ENCODE peak calls at places on chromosomes 4 and X, in ten cellular contexts. One of them, this sample, is unnamed.

GRCh38 chr4:184250795-184251679 is 33.4 kb upstream of the ENPP6 start:
- DNase-seq in body of pancreas: no peak
- DNase-seq in sigmoid colon: no peak
- DNase-seq in transverse colon: no peak
- DNase-seq in testis: no peak
- DNase-seq in uterus: no peak
- DNase-seq in adrenal gland: no peak
- DNase-seq in gastrocnemius medialis: no peak
- DNase-seq in IMR-90: peak; percentile 60
- DNase-seq in HepG2: peak; percentile 71
- DNase-seq in this sample: no peak

GRCh38 chr4:124943145-124943889 is 230.8 kb upstream of the ANKRD50 start:
- DNase-seq in body of pancreas: no peak
- DNase-seq in sigmoid colon: no peak
- DNase-seq in transverse colon: no peak
- DNase-seq in testis: no peak
- DNase-seq in uterus: no peak
- DNase-seq in adrenal gland: no peak
- DNase-seq in gastrocnemius medialis: no peak
- DNase-seq in IMR-90: no peak
- DNase-seq in HepG2: no peak
- DNase-seq in this sample: no peak

GRCh38 chr4:24105183-24106039 is 215.6 kb upstream of the PPARGC1A start:
- DNase-seq in body of pancreas: no peak
- DNase-seq in sigmoid colon: no peak
- DNase-seq in transverse colon: no peak
- DNase-seq in testis: no peak
- DNase-seq in uterus: no peak
- DNase-seq in adrenal gland: no peak
- DNase-seq in gastrocnemius medialis: peak; percentile 20
- DNase-seq in IMR-90: peak; percentile 99
- DNase-seq in HepG2: no peak
- DNase-seq in this sample: no peak

GRCh38 chrX:1649623-1650022 is 34.8 kb downstream of the ASMT start:
- DNase-seq in body of pancreas: no peak
- DNase-seq in sigmoid colon: no peak
- DNase-seq in transverse colon: no peak
- DNase-seq in testis: no peak
- DNase-seq in uterus: no peak
- DNase-seq in adrenal gland: no peak
- DNase-seq in gastrocnemius medialis: no peak
- DNase-seq in IMR-90: no peak
- DNase-seq in HepG2: no peak
- DNase-seq in this sample: no peak

GRCh38 chr4:31918891-31919290 is 1198.7 kb downstream of the PCDH7 start:
- DNase-seq in body of pancreas: no peak
- DNase-seq in sigmoid colon: no peak
- DNase-seq in transverse colon: no peak
- DNase-seq in testis: no peak
- DNase-seq in uterus: no peak
- DNase-seq in adrenal gland: no peak
- DNase-seq in gastrocnemius medialis: no peak
- DNase-seq in IMR-90: no peak
- DNase-seq in HepG2: no peak
- DNase-seq in this sample: no peak

GRCh38 chr4:123077330-123077729 is 154.9 kb upstream of the NUDT6 start:
- DNase-seq in body of pancreas: no peak
- DNase-seq in sigmoid colon: no peak
- DNase-seq in transverse colon: no peak
- DNase-seq in testis: no peak
- DNase-seq in uterus: no peak
- DNase-seq in adrenal gland: no peak
- DNase-seq in gastrocnemius medialis: no peak
- DNase-seq in IMR-90: no peak
- DNase-seq in HepG2: peak; percentile 4
- DNase-seq in this sample: no peak

GRCh38 chrX:19855700-19856381 is 31.6 kb downstream of the SH3KBP1 start:
- DNase-seq in body of pancreas: no peak
- DNase-seq in sigmoid colon: no peak
- DNase-seq in transverse colon: no peak
- DNase-seq in testis: no peak
- DNase-seq in uterus: no peak
- DNase-seq in adrenal gland: no peak
- DNase-seq in gastrocnemius medialis: no peak
- DNase-seq in IMR-90: no peak
- DNase-seq in HepG2: no peak
- DNase-seq in this sample: no peak

GRCh38 chrX:114800719-114801118 is 216.7 kb downstream of the IL13RA2 start:
- DNase-seq in body of pancreas: no peak
- DNase-seq in sigmoid colon: no peak
- DNase-seq in transverse colon: no peak
- DNase-seq in testis: no peak
- DNase-seq in uterus: no peak
- DNase-seq in adrenal gland: no peak
- DNase-seq in gastrocnemius medialis: no peak
- DNase-seq in IMR-90: peak; percentile 12
- DNase-seq in HepG2: peak; percentile 15
- DNase-seq in this sample: no peak

GRCh38 chrX:44735498-44735897 is 108.3 kb upstream of the DUSP21 start:
- DNase-seq in body of pancreas: no peak
- DNase-seq in sigmoid colon: no peak
- DNase-seq in transverse colon: no peak
- DNase-seq in testis: no peak
- DNase-seq in uterus: no peak
- DNase-seq in adrenal gland: no peak
- DNase-seq in gastrocnemius medialis: no peak
- DNase-seq in IMR-90: no peak
- DNase-seq in HepG2: no peak
- DNase-seq in this sample: no peak

GRCh38 chrX:153800177-153800722 is 5.8 kb downstream of the SSR4 start:
- DNase-seq in body of pancreas: no peak
- DNase-seq in sigmoid colon: no peak
- DNase-seq in transverse colon: no peak
- DNase-seq in testis: no peak
- DNase-seq in uterus: no peak
- DNase-seq in adrenal gland: no peak
- DNase-seq in gastrocnemius medialis: no peak
- DNase-seq in IMR-90: no peak
- DNase-seq in HepG2: no peak
- DNase-seq in this sample: no peak
- TF ChIP-seq POLR2A in body of pancreas: no peak
- TF ChIP-seq POLR2A in sigmoid colon: no peak
- TF ChIP-seq POLR2A in transverse colon: no peak
- TF ChIP-seq POLR2A in testis: no peak
- TF ChIP-seq POLR2A in uterus: no peak
- TF ChIP-seq POLR2A in adrenal gland: no peak
- TF ChIP-seq POLR2A in gastrocnemius medialis: no peak
- TF ChIP-seq POLR2A in IMR-90: no peak
- TF ChIP-seq POLR2A in HepG2: no peak
- TF ChIP-seq POLR2A in this sample: no peak

GRCh38 chr4:139304920-139305319 is 2.6 kb upstream of the NDUFC1 start:
- DNase-seq in body of pancreas: no peak
- DNase-seq in sigmoid colon: no peak
- DNase-seq in transverse colon: no peak
- DNase-seq in testis: no peak
- DNase-seq in uterus: no peak
- DNase-seq in adrenal gland: no peak
- DNase-seq in gastrocnemius medialis: no peak
- DNase-seq in IMR-90: no peak
- DNase-seq in HepG2: no peak
- DNase-seq in this sample: no peak

GRCh38 chr4:139301143-139301820 is at the start of gene NAA15:
- DNase-seq in body of pancreas: peak; percentile 98
- DNase-seq in sigmoid colon: peak; percentile 99
- DNase-seq in transverse colon: peak; percentile 98
- DNase-seq in testis: peak; percentile 98
- DNase-seq in uterus: peak; percentile 97
- DNase-seq in adrenal gland: peak; percentile 98
- DNase-seq in gastrocnemius medialis: peak; percentile 96
- DNase-seq in IMR-90: peak; percentile 97
- DNase-seq in HepG2: peak; percentile 96
- DNase-seq in this sample: peak; percentile 98

GRCh38 chr4:139300431-139301142 is 718 bp upstream of the NAA15 start:
- DNase-seq in body of pancreas: peak; percentile 38
- DNase-seq in sigmoid colon: no peak
- DNase-seq in transverse colon: peak; percentile 38
- DNase-seq in testis: no peak
- DNase-seq in uterus: no peak
- DNase-seq in adrenal gland: no peak
- DNase-seq in gastrocnemius medialis: peak; percentile 11
- DNase-seq in IMR-90: peak; percentile 72
- DNase-seq in HepG2: no peak
- DNase-seq in this sample: no peak

GRCh38 chr4:139299536-139299935 is 1.8 kb upstream of the NAA15 start:
- DNase-seq in body of pancreas: no peak
- DNase-seq in sigmoid colon: no peak
- DNase-seq in transverse colon: no peak
- DNase-seq in testis: no peak
- DNase-seq in uterus: no peak
- DNase-seq in adrenal gland: no peak
- DNase-seq in gastrocnemius medialis: no peak
- DNase-seq in IMR-90: peak; percentile 47
- DNase-seq in HepG2: no peak
- DNase-seq in this sample: no peak

GRCh38 chr4:139301821-139302611 is at the start of gene NDUFC1:
- DNase-seq in body of pancreas: peak; percentile 48
- DNase-seq in sigmoid colon: peak; percentile 77
- DNase-seq in transverse colon: peak; percentile 65
- DNase-seq in testis: peak; percentile 79
- DNase-seq in uterus: peak; percentile 50
- DNase-seq in adrenal gland: peak; percentile 56
- DNase-seq in gastrocnemius medialis: peak; percentile 18
- DNase-seq in IMR-90: peak; percentile 35
- DNase-seq in HepG2: peak; percentile 52
- DNase-seq in this sample: peak; percentile 50
- TF ChIP-seq POLR2A in body of pancreas: peak; percentile 59
- TF ChIP-seq POLR2A in sigmoid colon: no peak
- TF ChIP-seq POLR2A in transverse colon: peak; percentile 53
- TF ChIP-seq POLR2A in testis: no peak
- TF ChIP-seq POLR2A in uterus: no peak
- TF ChIP-seq POLR2A in adrenal gland: no peak
- TF ChIP-seq POLR2A in gastrocnemius medialis: no peak
- TF ChIP-seq POLR2A in IMR-90: peak; percentile 19
- TF ChIP-seq POLR2A in HepG2: peak; percentile 50
- TF ChIP-seq POLR2A in this sample: peak; percentile 34

GRCh38 chrX:130110379-130111219 is at the start of gene ELF4:
- DNase-seq in body of pancreas: peak; percentile 60
- DNase-seq in sigmoid colon: peak; percentile 70
- DNase-seq in transverse colon: peak; percentile 65
- DNase-seq in testis: no peak
- DNase-seq in uterus: peak; percentile 56
- DNase-seq in adrenal gland: no peak
- DNase-seq in gastrocnemius medialis: no peak
- DNase-seq in IMR-90: peak; percentile 37
- DNase-seq in HepG2: no peak
- DNase-seq in this sample: peak; percentile 43
- TF ChIP-seq POLR2A in body of pancreas: peak; percentile 29
- TF ChIP-seq POLR2A in sigmoid colon: no peak
- TF ChIP-seq POLR2A in transverse colon: peak; percentile 36
- TF ChIP-seq POLR2A in testis: no peak
- TF ChIP-seq POLR2A in uterus: no peak
- TF ChIP-seq POLR2A in adrenal gland: no peak
- TF ChIP-seq POLR2A in gastrocnemius medialis: peak; percentile 11
- TF ChIP-seq POLR2A in IMR-90: no peak
- TF ChIP-seq POLR2A in HepG2: no peak
- TF ChIP-seq POLR2A in this sample: no peak

DNA sequence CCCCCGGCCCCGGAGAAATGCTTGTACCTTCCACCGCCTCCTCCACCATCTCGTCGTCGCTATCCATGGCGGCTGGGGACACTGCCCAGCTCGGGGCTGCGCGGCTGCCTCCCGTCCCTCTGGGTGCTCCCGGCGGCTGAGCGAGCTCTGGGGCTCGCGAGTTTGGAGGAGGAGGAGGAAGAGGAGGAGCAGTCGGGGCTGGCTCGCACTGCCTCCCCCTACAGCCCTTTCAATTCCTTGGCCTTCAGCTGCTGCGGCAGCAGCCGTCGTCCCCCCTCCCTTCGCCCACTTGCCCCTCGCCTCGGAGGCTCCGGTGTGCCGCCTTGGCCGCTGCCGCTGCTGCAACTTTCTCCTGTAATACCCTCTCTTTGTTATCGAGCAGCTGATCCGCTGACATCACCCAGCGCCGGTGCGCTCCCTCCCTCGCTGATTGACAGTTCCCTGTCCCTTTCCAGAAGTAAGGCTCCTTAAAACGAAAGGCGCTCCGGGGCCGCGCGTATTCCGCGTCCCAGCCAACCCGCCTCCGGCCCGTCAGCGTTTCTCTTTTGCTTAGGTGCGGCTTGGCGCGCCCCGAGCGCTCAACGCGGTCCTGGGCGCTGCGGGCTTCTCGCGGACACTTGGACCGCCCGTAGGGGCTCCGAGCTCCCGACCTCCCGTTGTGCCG is at the start of gene SETD7:
- DNase-seq in body of pancreas: peak; percentile 82
- DNase-seq in sigmoid colon: peak; percentile 90
- DNase-seq in transverse colon: peak; percentile 79
- DNase-seq in testis: peak; percentile 84
- DNase-seq in uterus: peak; percentile 77
- DNase-seq in adrenal gland: peak; percentile 79
- DNase-seq in gastrocnemius medialis: peak; percentile 76
- DNase-seq in IMR-90: peak; percentile 76
- DNase-seq in HepG2: no peak
- DNase-seq in this sample: peak; percentile 77
- TF ChIP-seq POLR2A in body of pancreas: peak; percentile 92
- TF ChIP-seq POLR2A in sigmoid colon: peak; percentile 80
- TF ChIP-seq POLR2A in transverse colon: peak; percentile 71
- TF ChIP-seq POLR2A in testis: no peak
- TF ChIP-seq POLR2A in uterus: peak; percentile 62
- TF ChIP-seq POLR2A in adrenal gland: peak; percentile 65
- TF ChIP-seq POLR2A in gastrocnemius medialis: peak; percentile 89
- TF ChIP-seq POLR2A in IMR-90: peak; percentile 61
- TF ChIP-seq POLR2A in HepG2: no peak
- TF ChIP-seq POLR2A in this sample: peak; percentile 82

DNA sequence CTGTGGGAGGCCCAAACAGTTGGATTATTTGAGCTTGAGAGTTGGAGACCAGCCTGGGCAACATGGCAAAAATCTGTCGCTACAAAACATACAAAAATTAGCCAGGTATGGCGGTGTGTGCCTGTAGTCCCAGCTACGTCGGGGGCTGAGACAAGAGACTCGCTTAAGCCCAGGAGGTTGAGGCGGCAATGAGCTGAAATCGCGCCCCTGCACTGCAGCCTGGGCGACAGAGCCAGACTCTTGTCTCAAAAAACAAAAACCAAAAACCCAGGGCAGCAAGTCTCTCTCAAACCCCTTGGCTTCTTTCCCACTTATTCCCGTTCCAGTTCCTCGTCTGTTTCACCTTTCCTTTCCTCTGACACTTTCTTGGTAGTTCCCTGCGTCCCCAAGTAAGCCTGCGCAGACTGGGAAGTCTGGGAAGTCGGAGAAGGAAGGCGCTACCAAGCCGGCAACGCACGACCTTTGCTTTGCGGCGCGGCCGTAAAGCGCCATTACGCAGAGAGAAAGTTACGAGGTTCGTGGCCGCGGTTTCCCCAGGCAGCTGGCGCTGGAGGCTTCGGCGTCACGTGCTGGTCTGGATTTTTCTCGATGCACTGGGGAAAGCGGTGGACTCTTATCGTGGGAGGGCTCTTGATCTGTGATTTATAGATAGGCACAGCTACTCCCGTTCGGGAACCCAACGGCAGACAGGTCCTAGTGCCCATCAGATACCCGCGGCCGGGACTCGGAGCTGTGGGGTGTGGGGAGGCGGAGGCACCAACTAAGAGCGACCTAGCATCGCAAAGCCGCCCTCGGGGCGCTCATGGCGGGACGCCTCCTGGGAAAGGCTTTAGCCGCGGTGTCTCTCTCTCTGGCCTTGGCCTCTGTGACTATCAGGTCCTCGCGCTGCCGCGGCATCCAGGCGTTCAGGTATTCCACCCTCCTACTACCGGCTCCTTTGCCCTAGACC is at the start of gene NUDT9:
- DNase-seq in body of pancreas: peak; percentile 93
- DNase-seq in sigmoid colon: peak; percentile 97
- DNase-seq in transverse colon: peak; percentile 96
- DNase-seq in testis: peak; percentile 98
- DNase-seq in uterus: peak; percentile 97
- DNase-seq in adrenal gland: peak; percentile 95
- DNase-seq in gastrocnemius medialis: peak; percentile 93
- DNase-seq in IMR-90: peak; percentile 96
- DNase-seq in HepG2: peak; percentile 80
- DNase-seq in this sample: peak; percentile 97
- TF ChIP-seq POLR2A in body of pancreas: peak; percentile 89
- TF ChIP-seq POLR2A in sigmoid colon: peak; percentile 83
- TF ChIP-seq POLR2A in transverse colon: peak; percentile 83
- TF ChIP-seq POLR2A in testis: no peak
- TF ChIP-seq POLR2A in uterus: peak; percentile 69
- TF ChIP-seq POLR2A in adrenal gland: peak; percentile 48
- TF ChIP-seq POLR2A in gastrocnemius medialis: peak; percentile 66
- TF ChIP-seq POLR2A in IMR-90: peak; percentile 74
- TF ChIP-seq POLR2A in HepG2: peak; percentile 77
- TF ChIP-seq POLR2A in this sample: no peak

This sample was measured in thyroid gland.